ENCODE peak calls at places on chromosomes 12 and 14, in seven cellular contexts. One of them, this sample, is unnamed.
A peak's percentile ranks its signal among the peaks of the same experiment; 100 is the strongest.

GRCh38 chr12:57545809-57546437 is 1.1 kb downstream of the DCTN2 start:
- DNase-seq in esophagus muscularis mucosa: no peak
- DNase-seq in HepG2: peak; percentile 40
- DNase-seq in transverse colon: peak; percentile 30
- DNase-seq in K562: peak; percentile 51
- DNase-seq in A549: no peak
- DNase-seq in tibial nerve: no peak
- DNase-seq in this sample: no peak

GRCh38 chr14:33062881-33063280 is 124.2 kb downstream of the NPAS3 start:
- DNase-seq in K562: no peak
- DNase-seq in A549: no peak
- DNase-seq in HepG2: no peak
- DNase-seq in esophagus muscularis mucosa: no peak
- DNase-seq in transverse colon: no peak
- DNase-seq in tibial nerve: no peak
- DNase-seq in this sample: no peak

GRCh38 chr12:90124289-90124688 is 415.7 kb upstream of the ATP2B1 start:
- DNase-seq in HepG2: no peak
- DNase-seq in tibial nerve: no peak
- DNase-seq in A549: peak; percentile 43
- DNase-seq in K562: no peak
- DNase-seq in transverse colon: no peak
- DNase-seq in esophagus muscularis mucosa: no peak
- DNase-seq in this sample: no peak

GRCh38 chr14:23186913-23187654 is 3.6 kb upstream of the SLC7A8 start:
- DNase-seq in tibial nerve: peak; percentile 77
- DNase-seq in A549: peak; percentile 74
- DNase-seq in HepG2: peak; percentile 78
- DNase-seq in esophagus muscularis mucosa: no peak
- DNase-seq in transverse colon: peak; percentile 48
- DNase-seq in K562: peak; percentile 68
- DNase-seq in this sample: no peak

GRCh38 chr12:95173392-95174251 is 43.6 kb downstream of the FGD6 start:
- DNase-seq in tibial nerve: peak; percentile 78
- DNase-seq in A549: peak; percentile 90
- DNase-seq in transverse colon: peak; percentile 65
- DNase-seq in esophagus muscularis mucosa: peak; percentile 93
- DNase-seq in K562: peak; percentile 75
- DNase-seq in HepG2: no peak
- DNase-seq in this sample: peak; percentile 83

GRCh38 chr14:95993768-95994592 is 45.2 kb upstream of the C14orf132 start:
- DNase-seq in A549: peak; percentile 52
- DNase-seq in tibial nerve: no peak
- DNase-seq in HepG2: peak; percentile 39
- DNase-seq in transverse colon: no peak
- DNase-seq in esophagus muscularis mucosa: no peak
- DNase-seq in K562: peak; percentile 42
- DNase-seq in this sample: peak; percentile 11

GRCh38 chr14:106436310-106436905 is 910.0 kb downstream of the TMEM121 start:
- DNase-seq in A549: peak; percentile 55
- DNase-seq in K562: peak; percentile 18
- DNase-seq in HepG2: no peak
- DNase-seq in esophagus muscularis mucosa: no peak
- DNase-seq in transverse colon: peak; percentile 35
- DNase-seq in tibial nerve: no peak
- DNase-seq in this sample: no peak

GRCh38 chr12:124588689-124589318 is 21.4 kb upstream of the NCOR2 start:
- DNase-seq in HepG2: no peak
- DNase-seq in esophagus muscularis mucosa: no peak
- DNase-seq in transverse colon: no peak
- DNase-seq in K562: no peak
- DNase-seq in A549: no peak
- DNase-seq in tibial nerve: peak; percentile 67
- DNase-seq in this sample: no peak

GRCh38 chr12:31622038-31622437 is 31.1 kb upstream of the DENND5B start:
- DNase-seq in K562: no peak
- DNase-seq in esophagus muscularis mucosa: no peak
- DNase-seq in tibial nerve: no peak
- DNase-seq in transverse colon: no peak
- DNase-seq in A549: no peak
- DNase-seq in HepG2: no peak
- DNase-seq in this sample: no peak

GRCh38 chr14:97028382-97028781 is 231.2 kb downstream of the VRK1 start:
- DNase-seq in esophagus muscularis mucosa: no peak
- DNase-seq in tibial nerve: no peak
- DNase-seq in transverse colon: no peak
- DNase-seq in HepG2: no peak
- DNase-seq in A549: no peak
- DNase-seq in K562: no peak
- DNase-seq in this sample: no peak

GRCh38 chr12:1398673-1399072 is 195.7 kb downstream of the FBXL14 start:
- DNase-seq in transverse colon: no peak
- DNase-seq in tibial nerve: no peak
- DNase-seq in HepG2: no peak
- DNase-seq in esophagus muscularis mucosa: no peak
- DNase-seq in A549: peak; percentile 10
- DNase-seq in K562: no peak
- DNase-seq in this sample: no peak

GRCh38 chr12:94644141-94644575 is 6.2 kb downstream of the TMCC3 start:
- DNase-seq in K562: no peak
- DNase-seq in HepG2: no peak
- DNase-seq in A549: no peak
- DNase-seq in transverse colon: peak; percentile 21
- DNase-seq in tibial nerve: no peak
- DNase-seq in esophagus muscularis mucosa: no peak
- DNase-seq in this sample: no peak

GRCh38 chr12:104218935-104219334 is 3.4 kb downstream of the TXNRD1 start:
- DNase-seq in A549: no peak
- DNase-seq in transverse colon: no peak
- DNase-seq in tibial nerve: no peak
- DNase-seq in esophagus muscularis mucosa: no peak
- DNase-seq in K562: no peak
- DNase-seq in HepG2: no peak
- DNase-seq in this sample: no peak

GRCh38 chr14:54784657-54785056 is 118.0 kb downstream of the GCH1 start:
- DNase-seq in HepG2: no peak
- DNase-seq in tibial nerve: no peak
- DNase-seq in transverse colon: no peak
- DNase-seq in esophagus muscularis mucosa: no peak
- DNase-seq in K562: no peak
- DNase-seq in A549: no peak
- DNase-seq in this sample: no peak

GRCh38 chr14:20680843-20681347 is 3.5 kb upstream of the RNASE4 start:
- DNase-seq in HepG2: no peak
- DNase-seq in tibial nerve: no peak
- DNase-seq in esophagus muscularis mucosa: no peak
- DNase-seq in A549: no peak
- DNase-seq in transverse colon: peak; percentile 72
- DNase-seq in K562: no peak
- DNase-seq in this sample: no peak

GRCh38 chr12:113105606-113106271 is 29.8 kb downstream of the RASAL1 start:
- DNase-seq in A549: no peak
- DNase-seq in tibial nerve: no peak
- DNase-seq in HepG2: no peak
- DNase-seq in esophagus muscularis mucosa: no peak
- DNase-seq in K562: no peak
- DNase-seq in transverse colon: no peak
- DNase-seq in this sample: no peak

GRCh38 chr14:54772451-54772881 is 130.2 kb downstream of the GCH1 start:
- DNase-seq in A549: no peak
- DNase-seq in esophagus muscularis mucosa: no peak
- DNase-seq in tibial nerve: no peak
- DNase-seq in transverse colon: no peak
- DNase-seq in K562: no peak
- DNase-seq in HepG2: no peak
- DNase-seq in this sample: no peak

GRCh38 chr14:105941226-105942166 is 415.1 kb downstream of the TMEM121 start:
- DNase-seq in tibial nerve: no peak
- DNase-seq in K562: no peak
- DNase-seq in A549: no peak
- DNase-seq in transverse colon: no peak
- DNase-seq in esophagus muscularis mucosa: peak; percentile 75
- DNase-seq in HepG2: no peak
- DNase-seq in this sample: no peak

GRCh38 chr12:84697141-84697540 is 215.5 kb downstream of the SLC6A15 start:
- DNase-seq in tibial nerve: no peak
- DNase-seq in K562: no peak
- DNase-seq in A549: no peak
- DNase-seq in esophagus muscularis mucosa: no peak
- DNase-seq in HepG2: no peak
- DNase-seq in transverse colon: no peak
- DNase-seq in this sample: no peak

GRCh38 chr12:21354641-21355040 is 18.1 kb upstream of the IAPP start:
- DNase-seq in esophagus muscularis mucosa: no peak
- DNase-seq in tibial nerve: no peak
- DNase-seq in transverse colon: no peak
- DNase-seq in K562: no peak
- DNase-seq in HepG2: no peak
- DNase-seq in A549: no peak
- DNase-seq in this sample: no peak

GRCh38 chr12:39319180-39319579 is 123.7 kb downstream of the KIF21A start:
- DNase-seq in K562: no peak
- DNase-seq in tibial nerve: no peak
- DNase-seq in HepG2: no peak
- DNase-seq in transverse colon: no peak
- DNase-seq in esophagus muscularis mucosa: no peak
- DNase-seq in A549: no peak
- DNase-seq in this sample: no peak

DNA sequence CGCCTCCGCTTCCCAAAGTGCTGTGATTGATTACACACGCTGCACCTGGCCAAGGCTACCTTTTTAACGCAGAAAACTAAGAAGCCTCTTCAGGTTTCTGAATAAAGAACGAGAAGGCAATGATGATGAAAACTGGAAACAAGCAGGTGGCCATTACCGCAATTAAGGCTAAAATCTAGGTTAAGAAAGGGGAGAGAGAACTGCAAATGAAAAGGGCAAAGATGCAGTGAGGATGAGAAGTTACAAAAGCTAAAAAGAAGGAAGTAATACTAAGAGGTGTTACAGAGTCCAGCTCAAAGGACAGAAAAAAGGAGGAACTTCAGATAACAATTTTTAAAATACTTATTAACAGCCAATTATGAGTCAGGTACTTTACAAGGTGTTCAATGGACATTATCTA is 79.7 kb downstream of the DUSP16 start:
- DNase-seq in K562: no peak
- DNase-seq in transverse colon: no peak
- DNase-seq in esophagus muscularis mucosa: no peak
- DNase-seq in tibial nerve: no peak
- DNase-seq in HepG2: no peak
- DNase-seq in A549: no peak
- DNase-seq in this sample: no peak
- TF ChIP-seq EP300 in K562: no peak
- TF ChIP-seq EP300 in transverse colon: no peak
- TF ChIP-seq EP300 in esophagus muscularis mucosa: no peak
- TF ChIP-seq EP300 in tibial nerve: no peak
- TF ChIP-seq EP300 in HepG2: no peak
- TF ChIP-seq EP300 in A549: no peak
- TF ChIP-seq EP300 in this sample: no peak

GRCh38 chr12:110468212-110469048 is at the start of the genes FAM216A and GPN3:
- DNase-seq in tibial nerve: peak; percentile 95
- DNase-seq in transverse colon: peak; percentile 97
- DNase-seq in K562: peak; percentile 95
- DNase-seq in HepG2: peak; percentile 97
- DNase-seq in esophagus muscularis mucosa: peak; percentile 99
- DNase-seq in A549: peak; percentile 99
- DNase-seq in this sample: peak; percentile 96
- TF ChIP-seq POLR2A in tibial nerve: peak; percentile 83
- TF ChIP-seq POLR2A in transverse colon: peak; percentile 43
- TF ChIP-seq POLR2A in K562: peak; percentile 79
- TF ChIP-seq POLR2A in HepG2: peak; percentile 70
- TF ChIP-seq POLR2A in esophagus muscularis mucosa: peak; percentile 56
- TF ChIP-seq POLR2A in A549: peak; percentile 46
- TF ChIP-seq POLR2A in this sample: peak; percentile 93

GRCh38 chr14:64201931-64202330 is 92.2 kb downstream of the ESR2 start:
- DNase-seq in A549: no peak
- DNase-seq in transverse colon: no peak
- DNase-seq in esophagus muscularis mucosa: no peak
- DNase-seq in HepG2: no peak
- DNase-seq in tibial nerve: no peak
- DNase-seq in K562: no peak
- DNase-seq in this sample: no peak
- TF ChIP-seq EP300 in A549: no peak
- TF ChIP-seq EP300 in transverse colon: no peak
- TF ChIP-seq EP300 in esophagus muscularis mucosa: no peak
- TF ChIP-seq EP300 in HepG2: no peak
- TF ChIP-seq EP300 in tibial nerve: no peak
- TF ChIP-seq EP300 in K562: no peak
- TF ChIP-seq EP300 in this sample: no peak

DNA sequence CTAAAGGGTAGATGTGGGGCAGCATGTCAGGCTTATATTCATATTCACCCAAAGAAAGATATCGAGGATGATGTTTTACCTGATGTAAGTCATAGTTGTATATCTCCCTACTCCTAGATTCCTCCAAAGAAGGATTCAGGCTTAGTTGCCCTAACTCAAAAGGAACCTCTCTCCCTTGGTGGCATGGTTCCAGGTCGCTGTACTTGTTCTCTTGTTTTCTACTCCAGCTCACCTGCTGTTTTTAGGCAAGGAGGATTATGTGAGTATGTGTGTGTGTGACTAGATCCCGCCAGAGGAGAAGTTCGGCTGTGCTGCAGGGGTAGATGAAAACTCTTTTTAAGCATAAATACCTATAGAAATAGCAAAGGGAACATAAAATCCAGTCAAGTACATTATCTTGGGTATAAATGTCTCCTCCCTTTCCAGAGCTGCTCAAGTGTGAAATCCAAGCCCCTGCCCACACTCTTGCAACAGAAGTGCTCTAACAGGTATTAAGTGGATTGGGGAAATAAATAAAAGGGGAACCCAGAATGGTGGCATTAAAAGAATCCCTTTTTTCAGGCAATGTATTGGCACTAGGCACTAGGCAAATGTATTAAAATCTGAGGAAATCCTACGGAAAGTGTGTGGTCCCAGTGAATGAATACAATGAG is 375.7 kb downstream of the ZFP36L1 start:
- DNase-seq in esophagus muscularis mucosa: no peak
- DNase-seq in A549: no peak
- DNase-seq in HepG2: no peak
- DNase-seq in tibial nerve: no peak
- DNase-seq in K562: no peak
- DNase-seq in transverse colon: no peak
- DNase-seq in this sample: no peak
- TF ChIP-seq POLR2A in esophagus muscularis mucosa: no peak
- TF ChIP-seq POLR2A in A549: no peak
- TF ChIP-seq POLR2A in HepG2: no peak
- TF ChIP-seq POLR2A in tibial nerve: no peak
- TF ChIP-seq POLR2A in K562: no peak
- TF ChIP-seq POLR2A in transverse colon: no peak
- TF ChIP-seq POLR2A in this sample: no peak

GRCh38 chr12:68647507-68647906 is 36.8 kb downstream of the RAP1B start:
- DNase-seq in K562: no peak
- DNase-seq in esophagus muscularis mucosa: no peak
- DNase-seq in transverse colon: no peak
- DNase-seq in HepG2: no peak
- DNase-seq in tibial nerve: no peak
- DNase-seq in A549: no peak
- DNase-seq in this sample: no peak
- TF ChIP-seq EP300 in K562: no peak
- TF ChIP-seq EP300 in esophagus muscularis mucosa: no peak
- TF ChIP-seq EP300 in transverse colon: no peak
- TF ChIP-seq EP300 in HepG2: no peak
- TF ChIP-seq EP300 in tibial nerve: no peak
- TF ChIP-seq EP300 in A549: no peak
- TF ChIP-seq EP300 in this sample: no peak

This sample was measured in ovary.